ENCODE peak calls at places on chromosomes 16 and 17, in nine cellular contexts. R is ovary; P is heart right ventricle; U is CD8-positive, alpha-beta memory T cell; C is upper lobe of right lung; K is DND-41; T is cardiac muscle cell; J is endothelial cell of umbilical vein; N is sigmoid colon. D is an unnamed sample.

GRCh38 chr17:11644265-11645212 is 46.3 kb downstream of the DNAH9 start:
- DNase-seq in R (peak; percentile 48), P (peak; percentile 23), U (no peak), C (peak; percentile 66), K (peak; percentile 66), T (peak; percentile 70), J (peak; percentile 2), N (peak; percentile 80), D (no peak)

GRCh38 chr17:66675991-66676371 is 158.9 kb upstream of the CACNG5 start:
- DNase-seq in R (no peak), P (no peak), U (no peak), C (peak; percentile 85), K (no peak), T (no peak), J (no peak), N (peak; percentile 67), D (no peak)

GRCh38 chr16:899678-900060 is 71.1 kb downstream of the LMF1 start:
- DNase-seq in R (no peak), P (peak; percentile 8), U (peak; percentile 40), C (no peak), K (no peak), T (no peak), J (no peak), N (no peak), D (no peak)

GRCh38 chr17:68172461-68172954 is 75.3 kb upstream of the AMZ2 start:
- DNase-seq in R (peak; percentile 75), P (peak; percentile 63), U (peak; percentile 82), C (peak; percentile 77), K (peak; percentile 82), T (peak; percentile 66), J (peak; percentile 62), N (peak; percentile 78), D (peak; percentile 61)

GRCh38 chr17:56045907-56046306 is 107.4 kb upstream of the ANKFN1 start:
- DNase-seq in R (no peak), P (no peak), U (no peak), C (no peak), K (no peak), T (no peak), J (no peak), N (no peak), D (no peak)

GRCh38 chr16:79610771-79611170 is 10.2 kb upstream of the MAF start:
- DNase-seq in R (no peak), P (no peak), U (no peak), C (no peak), K (no peak), T (peak; percentile 16), J (no peak), N (no peak), D (no peak)

GRCh38 chr16:62909597-62909996 is 873.4 kb upstream of the CDH8 start:
- DNase-seq in R (no peak), P (no peak), U (no peak), C (no peak), K (no peak), T (no peak), J (no peak), N (no peak), D (no peak)

GRCh38 chr16:24975428-24975889 is 39.7 kb downstream of the ARHGAP17 start:
- DNase-seq in R (no peak), P (no peak), U (no peak), C (no peak), K (no peak), T (peak; percentile 52), J (no peak), N (no peak), D (no peak)

GRCh38 chr17:67212716-67213417 is 32.1 kb downstream of the HELZ start:
- DNase-seq in R (no peak), P (no peak), U (no peak), C (no peak), K (no peak), T (peak; percentile 68), J (no peak), N (no peak), D (no peak)

GRCh38 chr17:74231846-74232713 is 18.7 kb downstream of the TTYH2 start:
- DNase-seq in R (peak; percentile 78), P (no peak), U (no peak), C (no peak), K (no peak), T (no peak), J (no peak), N (no peak), D (no peak)

GRCh38 chr17:64938925-64939474 is 19.7 kb upstream of the LRRC37A3 start:
- DNase-seq in R (no peak), P (peak; percentile 48), U (peak; percentile 56), C (peak; percentile 84), K (no peak), T (peak; percentile 56), J (peak; percentile 42), N (no peak), D (no peak)

GRCh38 chr17:35021520-35022380 is 41.4 kb downstream of the LIG3 start:
- DNase-seq in R (no peak), P (no peak), U (no peak), C (no peak), K (no peak), T (no peak), J (no peak), N (no peak), D (no peak)

GRCh38 chr17:45171338-45172231 is 9.9 kb downstream of the HEXIM2 start:
- DNase-seq in R (peak; percentile 32), P (no peak), U (no peak), C (peak; percentile 71), K (peak; percentile 43), T (no peak), J (no peak), N (peak; percentile 80), D (no peak)

GRCh38 chr17:50481648-50482047 is 3.0 kb downstream of the RSAD1 start:
- DNase-seq in R (no peak), P (no peak), U (no peak), C (no peak), K (no peak), T (no peak), J (no peak), N (no peak), D (no peak)

GRCh38 chr16:154223-155030 is 2.0 kb downstream of the HBZ start:
- DNase-seq in R (peak; percentile 66), P (no peak), U (peak; percentile 50), C (peak; percentile 68), K (no peak), T (peak; percentile 35), J (peak; percentile 50), N (no peak), D (peak; percentile 3)

GRCh38 chr17:57906910-57907309 is 48.3 kb downstream of the CUEDC1 start:
- DNase-seq in R (no peak), P (no peak), U (no peak), C (no peak), K (peak; percentile 9), T (no peak), J (no peak), N (no peak), D (no peak)

GRCh38 chr17:77963441-77963840 is 4.9 kb downstream of the TNRC6C start:
- DNase-seq in R (no peak), P (no peak), U (peak; percentile 75), C (no peak), K (peak; percentile 88), T (peak; percentile 95), J (peak; percentile 39), N (peak; percentile 73), D (peak; percentile 40)

GRCh38 chr16:22123146-22123545 is 30.8 kb downstream of the VWA3A start:
- DNase-seq in R (no peak), P (no peak), U (no peak), C (no peak), K (no peak), T (no peak), J (no peak), N (no peak), D (no peak)

GRCh38 chr17:36842231-36842630 is 95.0 kb upstream of the LHX1 start:
- DNase-seq in R (no peak), P (no peak), U (no peak), C (no peak), K (no peak), T (no peak), J (no peak), N (no peak), D (no peak)

GRCh38 chr17:76050226-76051070 is 21.9 kb downstream of the SRP68 start:
- DNase-seq in R (no peak), P (no peak), U (no peak), C (no peak), K (no peak), T (no peak), J (no peak), N (no peak), D (no peak)

DNA sequence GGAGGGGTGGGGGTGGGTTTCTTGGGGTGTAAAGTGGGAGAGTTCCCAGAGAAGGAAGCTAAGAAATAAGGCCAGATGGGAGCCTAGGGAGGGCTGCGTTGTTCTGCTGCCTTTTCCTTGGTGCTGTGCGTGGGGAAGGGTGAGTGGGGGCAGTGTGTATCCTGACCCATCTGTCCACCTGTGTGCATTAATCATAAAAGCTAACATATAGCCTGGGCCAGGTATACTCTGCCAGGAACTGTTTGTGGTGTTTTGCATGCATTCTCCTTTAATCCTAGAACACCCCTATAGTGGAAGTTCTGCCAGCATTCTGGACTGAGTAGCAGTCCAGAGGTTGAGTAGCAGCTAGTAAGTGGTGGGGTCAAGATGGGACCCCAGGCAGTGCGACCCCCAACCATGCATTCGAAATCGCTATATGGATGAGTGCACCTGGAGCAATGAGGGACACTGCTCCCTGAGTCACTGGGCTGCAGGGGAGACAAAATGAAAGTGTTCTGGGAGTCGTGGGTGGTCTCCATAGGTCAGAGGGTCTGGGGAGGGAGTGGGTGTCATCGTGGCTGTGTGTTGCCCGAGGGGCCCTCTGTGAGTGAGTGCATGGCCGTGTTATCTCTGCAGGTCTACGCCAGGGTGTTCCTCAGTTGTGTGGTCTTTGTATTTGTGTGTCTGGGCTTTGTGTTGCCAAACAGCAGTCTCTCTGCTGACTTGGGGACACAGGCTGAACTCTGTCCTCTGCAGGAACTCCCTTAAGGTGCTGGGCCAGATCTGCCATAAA is 1.3 kb downstream of the ERBB2 start:
- DNase-seq in R (no peak), P (no peak), U (no peak), C (no peak), K (no peak), T (no peak), J (no peak), N (no peak), D (no peak)
- H3K4me1 ChIP-seq in R (peaks cover 12% of the 10 kb centered on the region), P (peaks cover 10% of the 10 kb centered on the region), U (no peaks in the 10 kb centered on the region), C (peaks cover 41% of the 10 kb centered on the region), K (no peaks in the 10 kb centered on the region), T (peaks cover 57% of the 10 kb centered on the region), J (no peaks in the 10 kb centered on the region), N (peaks cover 34% of the 10 kb centered on the region), D (peaks cover 4% of the 10 kb centered on the region)

GRCh38 chr16:18788828-18789514 is 1.2 kb downstream of the RPS15A start:
- DNase-seq in R (no peak), P (no peak), U (no peak), C (no peak), K (no peak), T (no peak), J (peak; percentile 51), N (no peak), D (no peak)
- H3K4me1 ChIP-seq in R (peaks cover 21% of the 10 kb centered on the region), P (no peaks in the 10 kb centered on the region), U (peaks cover 46% of the 10 kb centered on the region), C (peaks cover 55% of the 10 kb centered on the region), K (peaks cover 58% of the 10 kb centered on the region), T (peaks cover 23% of the 10 kb centered on the region), J (peaks cover 43% of the 10 kb centered on the region), N (peaks cover 44% of the 10 kb centered on the region), D (peaks cover 26% of the 10 kb centered on the region)

GRCh38 chr16:81562174-81562849 is 117.7 kb downstream of the CMIP start:
- DNase-seq in R (no peak), P (no peak), U (no peak), C (peak; percentile 62), K (no peak), T (no peak), J (peak; percentile 43), N (no peak), D (no peak)
- H3K4me1 ChIP-seq in R (peaks cover 9% of the 10 kb centered on the region), P (no peaks in the 10 kb centered on the region), U (no peaks in the 10 kb centered on the region), C (peaks cover 11% of the 10 kb centered on the region), K (no peaks in the 10 kb centered on the region), T (no peaks in the 10 kb centered on the region), J (peaks cover 4% of the 10 kb centered on the region), N (peaks cover 10% of the 10 kb centered on the region), D (no peaks in the 10 kb centered on the region)

GRCh38 chr16:66925322-66925840 is at the start of gene RRAD:
- DNase-seq in R (peak; percentile 76), P (peak; percentile 74), U (no peak), C (no peak), K (no peak), T (peak; percentile 45), J (peak; percentile 11), N (peak; percentile 77), D (no peak)
- H3K4me1 ChIP-seq in R (peaks cover 10% of the 10 kb centered on the region), P (peaks cover 5% of the 10 kb centered on the region), U (no peaks in the 10 kb centered on the region), C (peaks cover 35% of the 10 kb centered on the region), K (no peaks in the 10 kb centered on the region), T (peaks cover 50% of the 10 kb centered on the region), J (peaks cover 3% of the 10 kb centered on the region), N (peaks cover 44% of the 10 kb centered on the region), D (peaks cover 6% of the 10 kb centered on the region)

D was measured in effector memory CD4-positive, alpha-beta T cell.